ENCODE peak calls at places on chromosome 21, in six cellular contexts. F is MV-4-11, R is NCI-H524, Q is uterus, H is retina, S is NCI-H2081 treated with DMSO at 0.1 percent for 48 hours. O is an unnamed sample.

GRCh38 chr21:35873441-35873840 is 186.9 kb downstream of the SETD4 start:
- DNase-seq in F (peak), R (no peak), H (no peak), S (no peak), Q (no peak), O (no peak)

GRCh38 chr21:37507716-37508115 is 141.1 kb downstream of the DYRK1A start:
- DNase-seq in Q (no peak), F (peak), R (no peak), H (no peak), S (no peak), O (no peak)

GRCh38 chr21:22764222-22764621 is 1766.0 kb downstream of the NCAM2 start:
- DNase-seq in R (no peak), F (no peak), Q (no peak), S (no peak), H (no peak), O (no peak)

GRCh38 chr21:15164678-15165303 is 100.0 kb upstream of the NRIP1 start:
- DNase-seq in Q (no peak), F (peak), R (no peak), H (no peak), S (no peak), O (no peak)

GRCh38 chr21:42195378-42196031 is 23.4 kb upstream of the ABCG1 start:
- DNase-seq in R (no peak), Q (no peak), S (no peak), F (peak), H (no peak), O (no peak)

GRCh38 chr21:44763050-44763378 is 38.6 kb downstream of the UBE2G2 start:
- DNase-seq in Q (no peak), F (no peak), R (no peak), H (no peak), S (no peak), O (no peak)

GRCh38 chr21:41411449-41412089 is 14.5 kb upstream of the MX1 start:
- DNase-seq in F (peak), R (no peak), Q (no peak), H (no peak), S (no peak), O (no peak)

GRCh38 chr21:33059319-33059894 is 10.5 kb upstream of the OLIG1 start:
- DNase-seq in R (no peak), S (no peak), Q (no peak), H (no peak), F (peak), O (no peak)

GRCh38 chr21:33135925-33136324 is 66.0 kb downstream of the OLIG1 start:
- DNase-seq in S (no peak), F (no peak), R (peak), Q (no peak), H (peak), O (peak)

GRCh38 chr21:34354836-34355235 is 9.0 kb upstream of the KCNE2 start:
- DNase-seq in H (no peak), F (no peak), S (no peak), Q (no peak), R (no peak), O (no peak)

GRCh38 chr21:45351526-45352275 is 53.3 kb upstream of the COL18A1 start:
- DNase-seq in F (no peak), S (no peak), H (peak), R (no peak), Q (no peak), O (no peak)

GRCh38 chr21:33067045-33067444 is 2.9 kb upstream of the OLIG1 start:
- DNase-seq in H (no peak), S (no peak), Q (no peak), R (no peak), F (no peak), O (no peak)

GRCh38 chr21:26130249-26130896 is 40.2 kb downstream of the APP start:
- DNase-seq in F (peak), Q (no peak), S (no peak), H (no peak), R (no peak), O (no peak)

GRCh38 chr21:22083899-22084298 is 1085.7 kb downstream of the NCAM2 start:
- DNase-seq in Q (no peak), R (no peak), F (peak), H (no peak), S (no peak), O (no peak)

GRCh38 chr21:45577806-45578801 is 35.9 kb upstream of the SLC19A1 start:
- DNase-seq in Q (no peak), F (no peak), H (no peak), R (peak), S (no peak), O (peak)

GRCh38 chr21:29827236-29827635 is 112.6 kb downstream of the GRIK1 start:
- DNase-seq in S (no peak), F (no peak), H (no peak), Q (no peak), R (no peak), O (no peak)

GRCh38 chr21:33219300-33219699 is 10.4 kb upstream of the IFNAR2 start:
- DNase-seq in S (no peak), F (no peak), R (no peak), H (no peak), Q (no peak), O (no peak)

GRCh38 chr21:38985423-38986378 is 180.0 kb downstream of the ETS2 start:
- DNase-seq in F (peak), R (peak), H (peak), Q (peak), S (peak), O (peak)

GRCh38 chr21:34852438-34852837 is 183.6 kb downstream of the CLIC6 start:
- DNase-seq in F (no peak), S (no peak), Q (no peak), H (no peak), R (no peak), O (no peak)

GRCh38 chr21:42666023-42666747 is 12.8 kb downstream of the PDE9A start:
- DNase-seq in S (no peak), H (no peak), F (no peak), R (peak), Q (no peak), O (no peak)

GRCh38 chr21:38945536-38946245 is 140.0 kb downstream of the ETS2 start:
- DNase-seq in Q (no peak), S (no peak), F (no peak), H (peak), R (no peak), O (no peak)

O was measured in NCI-H510A.